ENCODE peak calls at places on chromosome 14, in four cellular contexts. P is esophagus muscularis mucosa, S is prostate gland, M is stomach. T is an unnamed sample.

GRCh38 chr14:35867280-35867629 is 41.1 kb downstream of the BRMS1L start:
- DNase-seq in M (no peak), P (no peak), S (no peak), T (no peak)

GRCh38 chr14:69483765-69484443 is 624 bp upstream of the PLEKHD1 start:
- DNase-seq in P (no peak), M (no peak), S (no peak), T (peak; percentile 10)

GRCh38 chr14:106530423-106531107 is 1004.2 kb downstream of the TMEM121 start:
- DNase-seq in P (no peak), S (no peak), M (no peak), T (peak; percentile 46)

GRCh38 chr14:68774771-68775613 is 17.9 kb downstream of the ZFP36L1 start:
- DNase-seq in S (no peak), P (no peak), M (peak; percentile 14), T (no peak)

GRCh38 chr14:88218119-88218915 is 104.8 kb downstream of the KCNK10 start:
- DNase-seq in P (no peak), M (no peak), S (no peak), T (no peak)

GRCh38 chr14:53850714-53851296 is 105.8 kb downstream of the BMP4 start:
- DNase-seq in M (no peak), S (no peak), P (no peak), T (no peak)

GRCh38 chr14:105021656-105022275 is 883 bp upstream of the CDCA4 start:
- DNase-seq in S (no peak), M (peak; percentile 29), P (no peak), T (peak; percentile 64)

GRCh38 chr14:77986808-77987207 is 183.4 kb upstream of the NRXN3 start:
- DNase-seq in P (no peak), S (no peak), M (no peak), T (no peak)

GRCh38 chr14:70188292-70188607 is 501 bp downstream of the SLC8A3 start:
- DNase-seq in M (no peak), P (no peak), S (no peak), T (no peak)

GRCh38 chr14:61188936-61189808 is 92.0 kb downstream of the TMEM30B start:
- DNase-seq in S (peak; percentile 43), P (peak; percentile 88), M (peak; percentile 63), T (peak; percentile 23)

DNA sequence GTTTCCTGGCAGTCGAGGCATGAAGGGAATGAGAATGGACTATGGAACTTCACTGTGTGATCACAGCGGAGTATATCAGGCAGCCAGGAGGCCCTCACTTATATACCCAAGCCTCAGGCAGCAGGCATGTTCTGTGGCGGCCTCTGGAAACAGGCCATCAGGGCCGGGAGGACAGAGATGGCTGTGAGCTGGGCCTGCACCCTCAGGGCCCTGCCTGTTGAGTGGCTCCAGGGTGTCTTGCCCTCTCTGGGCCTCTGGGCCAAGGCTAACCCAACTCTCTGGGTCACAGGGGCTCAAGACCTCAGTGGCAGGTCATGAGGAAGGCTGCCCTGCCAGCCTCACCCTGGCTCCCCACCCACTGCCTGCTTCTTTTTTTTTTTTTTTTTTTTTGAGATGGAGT is 33.9 kb upstream of the RCOR1 start:
- DNase-seq in S (no peak), M (no peak), P (no peak), T (no peak)
- TF ChIP-seq POLR2A in S (no peak), M (no peak), P (no peak), T (no peak)

GRCh38 chr14:55851961-55852360 is 266.2 kb upstream of the PELI2 start:
- DNase-seq in M (no peak), S (no peak), P (no peak), T (no peak)

GRCh38 chr14:55849833-55850232 is 268.4 kb upstream of the PELI2 start:
- DNase-seq in P (no peak), S (no peak), M (no peak), T (no peak)

GRCh38 chr14:55850803-55851202 is 267.4 kb upstream of the PELI2 start:
- DNase-seq in P (no peak), S (no peak), M (peak; percentile 47), T (no peak)

GRCh38 chr14:55848964-55849363 is 269.0 kb downstream of the KTN1 start:
- DNase-seq in S (no peak), P (no peak), M (no peak), T (no peak)

DNA sequence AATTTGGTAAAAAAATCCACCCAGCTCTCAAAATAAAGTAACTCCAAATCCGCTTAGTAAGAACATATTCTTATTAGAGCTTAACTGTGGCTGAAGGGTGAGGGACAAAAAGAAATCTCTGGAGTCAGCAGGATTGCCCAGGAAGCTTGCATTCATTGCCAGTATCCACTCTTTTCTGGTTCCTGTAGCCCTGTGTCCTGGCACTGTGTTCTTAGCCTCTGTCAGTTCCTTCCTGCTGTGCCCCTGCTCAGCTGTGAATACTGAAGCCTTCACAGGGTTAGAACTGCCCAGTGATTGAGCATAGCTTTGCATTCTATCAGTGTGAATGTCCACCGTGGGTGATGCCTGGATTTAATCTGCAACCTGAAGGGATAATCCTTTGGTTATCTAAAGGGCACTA is 266.9 kb upstream of the PELI2 start:
- DNase-seq in P (no peak), S (no peak), M (no peak), T (no peak)
- H3K4me3 ChIP-seq in P (no peak overlapping the region), S (no peak overlapping the region), M (no peak overlapping the region), T (no peak overlapping the region)

GRCh38 chr14:24673059-24673458 is 39.1 kb upstream of the GZMB start:
- DNase-seq in P (no peak), S (no peak), M (no peak), T (no peak)

GRCh38 chr14:24677956-24678355 is 44.0 kb upstream of the GZMB start:
- DNase-seq in S (no peak), M (no peak), P (no peak), T (no peak)

GRCh38 chr14:24670594-24670993 is 36.6 kb upstream of the GZMB start:
- DNase-seq in M (no peak), P (no peak), S (no peak), T (no peak)

GRCh38 chr14:24673534-24674203 is 39.7 kb upstream of the GZMB start:
- DNase-seq in P (no peak), M (no peak), S (no peak), T (peak; percentile 27)

GRCh38 chr14:24674204-24674970 is 40.4 kb upstream of the GZMB start:
- DNase-seq in S (no peak), P (no peak), M (no peak), T (no peak)
- TF ChIP-seq POLR2AphosphoS5 in S (no peak), P (no peak), M (no peak), T (no peak)

GRCh38 chr14:67602071-67602470 is 2.0 kb upstream of the PIGH start:
- DNase-seq in M (no peak), P (no peak), S (no peak), T (no peak)

GRCh38 chr14:67602995-67603545 is 3.0 kb upstream of the PIGH start:
- DNase-seq in M (no peak), P (no peak), S (no peak), T (no peak)

DNA sequence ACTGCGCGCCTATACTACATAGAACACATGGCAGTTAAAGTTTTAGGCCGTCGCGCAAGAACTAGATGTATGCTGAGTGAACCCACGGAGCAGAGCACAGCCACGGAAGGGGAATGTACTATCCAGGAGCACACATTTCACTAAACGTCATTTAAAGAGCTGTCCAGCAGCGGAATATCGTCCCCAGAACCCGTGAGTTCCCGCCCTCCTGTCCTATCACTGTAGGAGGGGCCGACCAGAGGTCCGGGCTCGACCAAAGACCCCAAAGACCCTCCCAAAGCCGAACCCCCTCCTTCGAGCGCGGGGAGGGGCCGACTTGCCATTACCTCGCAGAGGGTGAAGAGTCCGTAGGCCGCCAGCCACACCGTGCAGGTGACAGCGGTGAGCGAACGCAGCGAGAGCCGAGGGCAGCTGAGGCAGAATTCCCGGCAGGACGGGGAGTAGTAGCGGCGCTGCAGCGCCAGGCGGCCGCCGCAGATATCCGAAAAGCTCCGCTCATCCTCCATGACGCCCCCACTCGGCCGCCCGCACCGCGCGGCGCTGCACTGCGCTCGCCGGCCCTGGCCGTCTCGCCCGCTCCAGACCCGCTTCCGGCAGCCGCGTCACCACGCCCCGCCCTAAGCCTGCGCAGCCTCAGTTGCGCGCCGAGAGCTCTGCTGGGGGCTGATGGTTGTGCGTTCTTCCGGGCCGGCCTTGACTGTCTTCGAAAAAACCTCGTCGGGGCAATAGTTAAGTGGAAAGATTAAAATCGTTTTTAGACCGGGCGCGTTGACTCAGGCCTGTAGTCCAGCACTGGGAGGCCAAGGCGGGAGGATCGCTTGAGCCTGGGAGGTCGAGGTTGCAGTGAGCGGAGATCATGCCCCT is at the start of gene PIGH:
- DNase-seq in M (peak; percentile 92), P (peak; percentile 95), S (peak; percentile 82), T (peak; percentile 95)
- TF ChIP-seq POLR2A in M (peak; percentile 40), P (peak; percentile 75), S (peak; percentile 90), T (peak; percentile 90)

DNA sequence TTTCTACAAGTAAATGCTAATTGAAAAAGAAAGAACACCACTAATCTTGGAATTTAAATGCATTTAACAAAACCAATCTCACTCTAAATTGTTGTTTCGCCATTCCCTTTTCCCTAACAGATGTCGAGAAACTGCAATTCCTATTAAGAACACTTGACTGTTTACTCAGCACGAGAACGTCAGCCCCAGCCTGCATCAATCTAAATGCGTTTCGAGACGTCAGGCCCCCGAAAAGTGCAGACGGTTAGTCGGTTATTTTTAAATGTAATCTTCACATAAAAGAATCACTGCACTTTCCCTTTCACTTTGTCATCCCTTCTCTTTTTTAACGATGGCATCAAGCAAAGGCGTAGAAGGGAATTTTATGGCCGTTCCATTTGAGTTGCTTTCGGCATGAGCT is 837.6 kb downstream of the VRK1 start:
- DNase-seq in M (no peak), P (no peak), S (no peak), T (no peak)
- H3K4me3 ChIP-seq in M (peak overlapping the region; percentile 15), P (peak overlapping the region; percentile 29), S (no peak overlapping the region), T (peak overlapping the region; percentile 22)

DNA sequence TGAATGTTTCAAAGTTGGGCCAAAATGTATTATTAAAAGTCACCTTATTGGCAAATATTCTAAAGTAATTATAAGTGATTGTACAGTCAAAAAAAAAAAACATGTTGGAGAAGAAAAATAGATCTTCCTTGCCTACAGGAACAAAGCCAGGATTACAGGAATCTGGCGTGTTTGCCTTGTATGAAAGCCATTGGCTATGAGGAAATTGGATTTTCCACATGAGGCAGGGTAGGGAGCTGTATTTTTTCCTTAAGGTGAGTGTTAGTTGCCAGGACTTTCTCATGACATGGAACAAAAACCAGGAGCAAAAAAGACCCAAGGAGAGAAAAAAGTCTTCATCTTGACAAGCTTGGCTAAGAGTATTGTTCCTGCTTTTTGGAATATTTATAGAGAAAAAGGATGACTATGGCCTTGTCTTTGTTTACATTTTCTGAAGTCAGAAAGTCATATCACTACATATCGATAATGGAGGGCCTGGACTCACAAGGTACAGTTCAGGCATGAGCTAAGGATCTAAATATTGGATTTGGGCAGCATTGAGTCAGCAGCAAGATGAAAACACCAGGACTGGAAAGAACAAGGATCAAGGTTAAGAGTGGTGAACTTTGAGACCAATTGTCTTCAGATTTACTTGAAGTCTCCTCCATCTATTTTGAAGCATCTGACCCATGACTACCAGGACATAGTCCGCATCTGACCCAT is 68.4 kb upstream of the FLRT2 start:
- DNase-seq in M (no peak), S (no peak), P (no peak), T (no peak)
- TF ChIP-seq POLR2AphosphoS5 in M (no peak), S (no peak), P (no peak), T (no peak)

T was measured in transverse colon.